ENCODE peak calls at places on chromosomes 7 and 10, in six cellular contexts. G is GM12864; U is EL; D is HT1080; R is stimulated activated CD4-positive, alpha-beta T cell treated with anti-CD3 and anti-CD28 coated beads, Interleukin-1b, Interleukin-23, amount 100 ng/mL, for 4 hours; V is foreskin melanocyte. A is an unnamed sample.

GRCh38 chr10:3389093-3389492 is 216.5 kb upstream of the PITRM1 start:
- DNase-seq in G (no peak), U (no peak), D (no peak), R (no peak), V (no peak), A (no peak)

GRCh38 chr7:925601-926000 is 28.9 kb downstream of the ADAP1 start:
- DNase-seq in G (no peak), U (no peak), D (no peak), R (no peak), V (no peak), A (no peak)

GRCh38 chr10:34520510-34520909 is 294.6 kb downstream of the PARD3 start:
- DNase-seq in G (no peak), U (no peak), D (no peak), R (no peak), V (no peak), A (no peak)

GRCh38 chr7:94683066-94683465 is 27.1 kb upstream of the SGCE start:
- DNase-seq in G (no peak), U (no peak), D (no peak), R (no peak), V (no peak), A (no peak)

GRCh38 chr7:2143981-2144595 is 88.7 kb downstream of the MAD1L1 start:
- DNase-seq in G (no peak), U (no peak), D (no peak), R (no peak), V (no peak), A (no peak)

GRCh38 chr7:18416988-18417387 is 78.6 kb upstream of the HDAC9 start:
- DNase-seq in G (no peak), U (no peak), D (no peak), R (no peak), V (no peak), A (no peak)

GRCh38 chr7:111223802-111224253 is 132.9 kb downstream of the LRRN3 start:
- DNase-seq in G (no peak), U (no peak), D (peak), R (no peak), V (no peak), A (no peak)

GRCh38 chr10:97683556-97684357 is 3.3 kb downstream of the AVPI1 start:
- DNase-seq in G (no peak), U (peak), D (peak), R (no peak), V (no peak), A (no peak)

GRCh38 chr10:89836840-89837172 is 135.4 kb downstream of the KIF20B start:
- DNase-seq in G (no peak), U (no peak), D (no peak), R (no peak), V (no peak), A (no peak)

GRCh38 chr10:119149723-119150122 is 15.8 kb downstream of the SFXN4 start:
- DNase-seq in G (no peak), U (no peak), D (no peak), R (no peak), V (no peak), A (no peak)

GRCh38 chr7:29120955-29121354 is 25.4 kb downstream of the CPVL start:
- DNase-seq in G (no peak), U (no peak), D (no peak), R (no peak), V (no peak), A (no peak)

GRCh38 chr10:87092356-87092860 is 2.2 kb downstream of the GLUD1 start:
- DNase-seq in G (no peak), U (peak), D (no peak), R (no peak), V (peak), A (no peak)

GRCh38 chr7:16929146-16929762 is 47.5 kb upstream of the AGR3 start:
- DNase-seq in G (peak), U (no peak), D (no peak), R (no peak), V (no peak), A (no peak)

GRCh38 chr7:28037220-28038010 is 143.2 kb downstream of the JAZF1 start:
- DNase-seq in G (peak), U (peak), D (peak), R (no peak), V (peak), A (peak)

GRCh38 chr7:36668080-36668479 is 56.2 kb downstream of the AOAH start:
- DNase-seq in G (no peak), U (no peak), D (no peak), R (no peak), V (no peak), A (no peak)

GRCh38 chr10:13056461-13057077 is 43.4 kb upstream of the OPTN start:
- DNase-seq in G (no peak), U (no peak), D (no peak), R (no peak), V (peak), A (no peak)

GRCh38 chr7:131723926-131724325 is 167.5 kb upstream of the PODXL start:
- DNase-seq in G (no peak), U (peak), D (peak), R (no peak), V (no peak), A (no peak)

GRCh38 chr7:142439739-142440138 is 181.9 kb upstream of the PRSS58 start:
- DNase-seq in G (no peak), U (no peak), D (no peak), R (no peak), V (no peak), A (no peak)

GRCh38 chr10:91340613-91341362 is 69.4 kb upstream of the HECTD2 start:
- DNase-seq in G (no peak), U (peak), D (peak), R (no peak), V (peak), A (peak)

GRCh38 chr10:13206546-13207443 is 27.4 kb downstream of the UCMA start:
- DNase-seq in G (no peak), U (no peak), D (no peak), R (no peak), V (peak), A (peak)

GRCh38 chr7:7157887-7158271 is 24.5 kb upstream of the C1GALT1 start:
- DNase-seq in G (no peak), U (peak), D (peak), R (no peak), V (peak), A (no peak)